ENCODE peak calls at places on chromosomes 11 and 22, in seven cellular contexts. M is cardiac muscle cell, Q is DND-41, Z is tibial nerve, C is testis, J is AG04450, W is pancreas. S is an unnamed sample.

GRCh38 chr11:32043737-32044515 is 46.9 kb upstream of the RCN1 start:
- DNase-seq in Z (no peak), M (peak), W (no peak), Q (no peak), C (no peak), J (no peak), S (no peak)

GRCh38 chr22:23520875-23521441 is 59.1 kb downstream of the IGLL1 start:
- DNase-seq in M (peak), Q (no peak), W (no peak), Z (peak), C (peak), J (no peak), S (peak)

GRCh38 chr11:5679811-5680210 is 5.1 kb downstream of the TRIM5 start:
- DNase-seq in Z (no peak), W (no peak), Q (no peak), C (no peak), J (no peak), M (no peak), S (no peak)

GRCh38 chr11:76443254-76443935 is 1.4 kb upstream of the EMSY start:
- DNase-seq in W (no peak), M (peak), C (no peak), Z (no peak), Q (no peak), J (no peak), S (no peak)

GRCh38 chr11:47948137-47948536 is 32.2 kb upstream of the PTPRJ start:
- DNase-seq in Q (no peak), W (no peak), C (no peak), Z (no peak), J (no peak), M (peak), S (no peak)

GRCh38 chr22:19107730-19108074 is 14.5 kb downstream of the DGCR2 start:
- DNase-seq in J (no peak), C (no peak), Q (no peak), W (no peak), Z (no peak), M (no peak), S (no peak)

GRCh38 chr22:41681616-41682015 is 7.1 kb downstream of the SNU13 start:
- DNase-seq in J (no peak), C (no peak), Q (no peak), W (no peak), Z (no peak), M (no peak), S (peak)

GRCh38 chr11:110986016-110986415 is 259.5 kb upstream of the POU2AF2 start:
- DNase-seq in C (no peak), W (no peak), Q (no peak), J (no peak), M (no peak), Z (no peak), S (no peak)

GRCh38 chr11:70182266-70182665 is 20.8 kb upstream of the FADD start:
- DNase-seq in C (no peak), M (no peak), Q (no peak), J (no peak), Z (no peak), W (no peak), S (no peak)

GRCh38 chr11:102640946-102641345 is 15.8 kb upstream of the MMP20 start:
- DNase-seq in W (no peak), Q (no peak), J (no peak), M (no peak), Z (no peak), C (no peak), S (no peak)

GRCh38 chr11:60240661-60241060 is 2.3 kb downstream of the MS4A4E start:
- DNase-seq in M (peak), Z (no peak), J (no peak), C (no peak), W (no peak), Q (no peak), S (no peak)

GRCh38 chr11:134414772-134415765 is 3.0 kb upstream of the B3GAT1 start:
- DNase-seq in Z (no peak), C (no peak), M (no peak), J (no peak), W (no peak), Q (peak), S (no peak)

GRCh38 chr11:6812391-6813005 is 13.0 kb upstream of the OR6A2 start:
- DNase-seq in M (peak), Z (peak), W (peak), J (no peak), Q (peak), C (peak), S (peak)

GRCh38 chr22:36445158-36445668 is 36.2 kb downstream of the TXN2 start:
- DNase-seq in J (peak), M (peak), C (peak), Z (no peak), Q (no peak), W (no peak), S (peak)

GRCh38 chr11:69775163-69775755 is at the start of gene FGF4:
- DNase-seq in Q (no peak), W (no peak), C (no peak), M (no peak), J (no peak), Z (no peak), S (no peak)

GRCh38 chr22:36329217-36330078 is 58.3 kb downstream of the MYH9 start:
- DNase-seq in Q (peak), M (peak), J (peak), W (peak), C (no peak), Z (no peak), S (peak)

GRCh38 chr11:44241851-44242250 is 68.1 kb downstream of the ALX4 start:
- DNase-seq in W (no peak), M (no peak), Z (peak), C (no peak), J (no peak), Q (no peak), S (no peak)

GRCh38 chr11:61129608-61130523 is 27.6 kb downstream of the CD5 start:
- DNase-seq in M (peak), Z (peak), W (peak), Q (peak), C (peak), J (peak), S (peak)

GRCh38 chr11:122215244-122215992 is 99.4 kb upstream of the BLID start:
- DNase-seq in Q (peak), Z (peak), W (peak), C (peak), M (peak), J (peak), S (peak)

GRCh38 chr11:109914038-109914437 is 179.2 kb upstream of the ZC3H12C start:
- DNase-seq in J (no peak), M (no peak), W (no peak), Z (no peak), C (no peak), Q (no peak), S (no peak)

GRCh38 chr22:39746600-39747262 is 146.8 kb downstream of the ENTHD1 start:
- DNase-seq in Z (no peak), W (no peak), Q (peak), C (no peak), M (no peak), J (no peak), S (no peak)

GRCh38 chr11:36478700-36479329 is 31.3 kb downstream of the TRAF6 start:
- DNase-seq in Z (peak), M (peak), C (peak), Q (peak), J (no peak), W (peak), S (peak)

GRCh38 chr11:101582242-101583052 is 1.4 kb downstream of the TRPC6 start:
- DNase-seq in Q (no peak), M (no peak), J (no peak), Z (no peak), W (no peak), C (no peak), S (peak)

GRCh38 chr11:128098840-128099239 is 488.5 kb downstream of the ETS1 start:
- DNase-seq in W (no peak), C (no peak), Q (no peak), J (no peak), M (no peak), Z (no peak), S (no peak)

GRCh38 chr11:69213315-69213714 is 57.6 kb downstream of the SMIM38 start:
- DNase-seq in J (no peak), C (no peak), Q (no peak), W (no peak), M (no peak), Z (no peak), S (no peak)

GRCh38 chr22:39309881-39310714 is 9.3 kb downstream of the RPL3 start:
- DNase-seq in Z (no peak), C (no peak), Q (no peak), J (no peak), M (peak), W (peak), S (peak)

GRCh38 chr11:17522655-17523054 is 21.6 kb downstream of the USH1C start:
- DNase-seq in C (no peak), J (no peak), Z (no peak), W (no peak), Q (no peak), M (no peak), S (no peak)

GRCh38 chr22:16815073-16815472 is 10.1 kb downstream of the XKR3 start:
- DNase-seq in J (no peak), C (no peak), M (no peak), Z (no peak), Q (no peak), W (no peak), S (no peak)

GRCh38 chr11:95849087-95849825 is 59.0 kb downstream of the CEP57 start:
- DNase-seq in Z (peak), J (no peak), Q (peak), M (peak), W (peak), C (peak), S (peak)

GRCh38 chr11:72826942-72827480 is 12.8 kb downstream of the ATG16L2 start:
- DNase-seq in Z (no peak), Q (no peak), J (no peak), C (no peak), M (no peak), W (no peak), S (no peak)

GRCh38 chr11:129317564-129317963 is 58.1 kb upstream of the BARX2 start:
- DNase-seq in W (peak), M (no peak), C (no peak), Z (no peak), J (no peak), Q (no peak), S (no peak)
- TF ChIP-seq CTCF in W (no peak), M (no peak), C (no peak), Z (no peak), J (no peak), Q (no peak), S (no peak)

DNA sequence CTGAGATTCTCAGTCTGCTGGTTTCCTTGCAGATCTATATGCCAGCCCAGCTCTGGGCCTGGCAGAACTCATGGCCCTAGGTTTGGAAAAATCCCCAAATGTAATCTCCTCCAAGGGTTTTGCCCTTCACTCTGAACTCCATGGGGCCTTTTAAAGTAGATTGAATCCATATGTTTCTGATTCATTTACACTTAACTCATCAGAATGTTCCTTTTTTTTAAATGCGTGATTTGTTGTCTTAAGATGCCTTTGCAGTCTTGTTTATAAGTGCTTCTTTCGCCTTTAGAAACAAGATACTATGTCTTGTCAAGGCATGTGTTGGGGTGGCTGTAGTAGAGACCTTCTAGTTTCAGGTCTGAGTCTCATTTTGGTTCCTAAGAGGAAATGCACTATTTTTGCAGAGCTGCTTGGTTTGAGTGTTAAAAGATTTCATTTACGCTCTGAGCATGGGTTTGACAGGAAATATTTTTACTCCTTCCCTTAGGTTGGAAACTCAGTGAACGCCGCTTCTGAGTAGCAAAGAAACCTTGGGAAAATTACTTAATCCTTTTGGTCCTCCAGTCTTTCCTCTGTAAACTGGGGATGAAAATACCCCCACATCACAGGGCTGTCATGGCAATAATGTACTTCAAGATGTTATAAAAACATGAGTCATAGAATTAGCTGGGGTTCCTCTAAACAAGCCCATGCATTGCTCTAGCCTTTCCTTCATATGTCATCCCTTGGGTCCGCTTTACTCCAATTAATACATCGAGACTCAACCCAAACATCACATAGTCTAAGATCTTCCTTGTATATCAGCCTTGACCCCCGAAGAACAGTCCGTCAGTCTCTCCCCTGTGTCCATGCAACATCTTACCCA is 83.5 kb downstream of the SNX19 start:
- DNase-seq in Z (no peak), C (no peak), M (no peak), Q (no peak), W (no peak), J (no peak), S (peak)
- H3K27ac ChIP-seq in Z (no peak), C (no peak), M (no peak), Q (no peak), W (no peak), J (no peak), S (no peak)

GRCh38 chr22:49008682-49009235 is 818.9 kb downstream of the BRD1 start:
- DNase-seq in M (no peak), J (no peak), C (peak), Q (no peak), Z (no peak), W (no peak), S (no peak)

GRCh38 chr22:49009359-49010063 is 818.2 kb downstream of the BRD1 start:
- DNase-seq in J (no peak), C (peak), M (no peak), W (no peak), Q (no peak), Z (no peak), S (no peak)

GRCh38 chr22:49005557-49005956 is 822.1 kb downstream of the BRD1 start:
- DNase-seq in W (no peak), J (no peak), Q (no peak), Z (no peak), C (no peak), M (no peak), S (no peak)

GRCh38 chr22:49006207-49007012 is 821.3 kb downstream of the BRD1 start:
- DNase-seq in C (no peak), J (no peak), M (no peak), Q (no peak), Z (no peak), W (no peak), S (no peak)

GRCh38 chr22:49007013-49007653 is 820.5 kb downstream of the BRD1 start:
- DNase-seq in C (peak), Q (no peak), Z (no peak), W (no peak), J (no peak), M (no peak), S (no peak)
- H3K4me3 ChIP-seq in C (no peak), Q (no peak), Z (no peak), W (no peak), J (no peak), M (no peak), S (no peak)

DNA sequence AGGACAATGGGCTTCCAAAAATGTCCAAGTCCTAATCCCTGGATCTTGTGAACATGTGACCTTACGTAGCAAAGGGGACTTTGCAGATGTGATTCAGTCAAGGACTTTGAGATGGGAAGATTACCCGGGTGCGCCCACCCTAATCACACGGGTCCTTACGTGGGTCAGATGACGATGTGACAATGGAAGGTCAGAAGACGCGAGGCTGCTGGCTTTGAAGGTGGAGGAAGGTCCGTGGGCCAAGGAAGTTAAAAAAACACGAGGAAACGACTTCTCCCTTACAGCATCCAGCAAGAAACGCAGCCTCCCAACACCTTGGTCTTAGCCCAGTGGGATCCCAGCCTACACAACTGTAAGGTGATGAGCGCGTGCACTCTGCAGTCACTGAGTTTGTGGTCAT is 860.1 kb downstream of the TBC1D22A start:
- DNase-seq in M (no peak), C (no peak), J (no peak), Q (no peak), W (no peak), Z (no peak), S (no peak)
- TF ChIP-seq CTCF in M (no peak), C (no peak), J (no peak), Q (no peak), W (no peak), Z (no peak), S (no peak)